ENCODE peak calls at places on chromosomes 1 and 21, in six cellular contexts. Y is hepatocyte, Q is GM23248, S is neural progenitor cell, P is HCT116, N is MM.1S. K is an unnamed sample.

GRCh38 chr1:32636793-32637561 is 13.4 kb downstream of the ZBTB8OS start:
- DNase-seq in Y (no peak), Q (no peak), S (peak; percentile 81), P (no peak), N (no peak), K (no peak)

GRCh38 chr1:117600966-117601365 is 4.9 kb upstream of the TENT5C start:
- DNase-seq in Y (no peak), Q (peak; percentile 44), S (no peak), P (no peak), N (no peak), K (no peak)

GRCh38 chr1:200180821-200181220 is 153.3 kb downstream of the NR5A2 start:
- DNase-seq in Y (no peak), Q (peak; percentile 86), S (no peak), P (peak; percentile 47), N (no peak), K (peak; percentile 30)

GRCh38 chr1:12057382-12057781 is 5.7 kb upstream of the TNFRSF8 start:
- DNase-seq in Y (no peak), Q (peak; percentile 47), S (no peak), P (no peak), N (no peak), K (no peak)

GRCh38 chr21:33286600-33287456 is 20.7 kb downstream of the IL10RB start:
- DNase-seq in Y (no peak), Q (peak; percentile 57), S (no peak), P (peak; percentile 38), N (no peak), K (no peak)

GRCh38 chr1:53979712-53980450 is 33.7 kb downstream of the LRRC42 start:
- DNase-seq in Y (no peak), Q (no peak), S (no peak), P (no peak), N (no peak), K (no peak)

GRCh38 chr1:231211005-231211857 is 29.8 kb upstream of the GNPAT start:
- DNase-seq in Y (peak; percentile 91), Q (peak; percentile 59), S (peak; percentile 88), P (peak; percentile 67), N (peak; percentile 96), K (peak; percentile 93)

GRCh38 chr1:145849356-145850165 is 4.1 kb downstream of the NUDT17 start:
- DNase-seq in Y (no peak), Q (peak; percentile 73), S (peak; percentile 20), P (no peak), N (no peak), K (no peak)

GRCh38 chr1:40684669-40685068 is 6.8 kb upstream of the NFYC start:
- DNase-seq in Y (no peak), Q (no peak), S (no peak), P (no peak), N (no peak), K (no peak)

GRCh38 chr1:43512681-43513080 is 18.0 kb upstream of the PTPRF start:
- DNase-seq in Y (no peak), Q (no peak), S (no peak), P (no peak), N (no peak), K (no peak)

DNA sequence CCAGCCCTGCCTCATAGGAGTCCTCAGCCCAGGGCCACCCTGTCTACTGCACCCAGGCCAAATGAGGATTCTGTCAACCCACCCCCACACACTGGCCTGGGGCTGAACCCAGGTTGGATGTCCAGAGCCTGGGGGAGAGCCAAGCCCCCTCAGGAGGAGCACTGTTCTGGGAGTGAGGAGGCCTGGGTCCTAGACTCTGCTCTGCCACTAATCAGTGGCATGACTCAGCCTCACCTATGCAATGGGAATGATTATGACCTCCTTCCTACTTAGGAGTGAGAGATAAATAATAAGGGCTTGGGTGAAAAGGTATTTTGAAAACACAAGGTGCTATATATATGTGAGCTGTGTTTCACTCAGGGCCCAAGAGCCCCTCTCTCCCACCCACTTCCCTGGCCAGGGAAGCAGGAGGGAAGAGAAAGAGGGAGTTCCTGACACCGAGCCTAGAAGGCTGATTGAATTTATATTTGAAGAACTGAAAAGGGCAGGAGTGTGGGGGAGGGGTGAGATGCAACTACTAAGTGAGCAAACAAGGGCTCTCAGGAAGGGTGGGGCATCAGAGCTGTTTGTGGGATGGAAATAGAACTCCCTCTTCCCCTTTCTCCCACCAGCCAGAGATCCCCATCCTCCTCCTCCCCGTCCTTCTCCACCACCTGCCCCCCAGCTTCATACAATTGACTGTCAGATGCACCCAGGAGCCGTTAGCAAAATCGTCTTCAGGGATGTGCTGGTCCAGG is 8.2 kb downstream of the IGSF9 start:
- DNase-seq in Y (peak; percentile 75), Q (no peak), S (no peak), P (no peak), N (no peak), K (peak; percentile 16)
- H3K27ac ChIP-seq in Y (peak overlapping the region; percentile 92), Q (no peak overlapping the region), S (no peak overlapping the region), P (no peak overlapping the region), N (no peak overlapping the region), K (no peak overlapping the region)

GRCh38 chr1:94395748-94396309 is 22.4 kb upstream of the ABCD3 start:
- DNase-seq in Y (no peak), Q (no peak), S (no peak), P (no peak), N (no peak), K (no peak)
- TF ChIP-seq EZH2phosphoT487 in Y (no peak), Q (no peak), S (no peak), P (no peak), N (no peak), K (no peak)

DNA sequence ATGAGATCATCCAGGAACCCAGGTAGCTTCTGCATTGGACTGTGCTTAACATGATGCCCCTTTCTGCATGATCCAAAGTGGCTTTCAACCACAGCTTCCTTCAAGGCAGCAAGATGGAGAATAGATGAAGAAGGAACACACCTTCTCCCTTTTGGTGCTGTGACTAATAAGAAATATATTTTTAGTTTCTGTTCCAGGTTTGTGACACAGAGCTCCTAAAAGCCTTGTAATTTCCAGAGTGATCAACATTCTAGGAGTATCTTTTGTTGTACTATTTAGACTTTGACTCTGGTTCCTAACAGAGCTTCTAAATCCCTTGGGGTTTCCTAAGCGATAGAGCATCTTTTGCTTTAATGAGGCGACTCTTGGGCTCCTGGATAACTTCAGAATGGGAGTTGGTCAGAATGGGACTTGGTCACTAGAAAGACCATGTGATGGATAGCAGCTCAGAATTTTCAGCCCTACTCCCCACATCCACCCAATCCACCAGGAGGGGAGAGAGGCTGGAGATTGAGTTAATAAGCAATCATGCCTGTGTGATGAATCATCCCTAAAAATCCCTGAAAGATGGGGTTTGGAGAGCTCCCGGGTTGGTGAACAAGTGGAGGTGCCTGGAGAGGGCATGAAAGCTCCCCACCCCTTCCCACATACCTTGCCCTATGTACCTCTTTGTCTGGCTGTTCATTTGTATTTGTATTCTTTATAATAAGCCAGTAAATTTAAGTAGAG is 134.8 kb downstream of the FGGY start:
- DNase-seq in Y (no peak), Q (peak; percentile 51), S (no peak), P (no peak), N (no peak), K (no peak)
- H3K27ac ChIP-seq in Y (peak overlapping the region; percentile 91), Q (peak overlapping the region; percentile 31), S (no peak overlapping the region), P (no peak overlapping the region), N (no peak overlapping the region), K (no peak overlapping the region)

GRCh38 chr1:209249280-209249670 is 334.2 kb upstream of the CAMK1G start:
- DNase-seq in Y (no peak), Q (no peak), S (no peak), P (no peak), N (no peak), K (no peak)
- TF ChIP-seq EZH2phosphoT487 in Y (no peak), Q (no peak), S (no peak), P (no peak), N (no peak), K (no peak)

DNA sequence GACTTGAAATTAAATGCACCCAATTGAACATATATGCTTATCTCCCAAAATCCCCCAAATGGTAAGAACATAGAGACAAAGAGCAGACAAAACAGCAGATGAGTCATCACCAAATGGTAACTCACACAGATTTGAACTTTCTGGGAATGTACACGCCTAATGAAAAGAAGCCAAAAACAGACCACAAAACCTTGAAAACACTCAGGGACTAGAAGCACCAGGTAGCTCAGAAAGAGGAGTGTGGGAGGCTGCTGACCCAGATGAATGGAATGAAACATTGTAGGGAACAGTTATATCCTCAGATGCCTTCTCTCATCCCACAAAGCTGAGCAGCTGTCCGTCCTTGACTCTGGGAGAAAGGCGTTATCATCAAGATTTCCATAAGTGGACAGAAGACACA is 307.0 kb upstream of the USP25 start:
- DNase-seq in Y (no peak), Q (peak; percentile 52), S (no peak), P (no peak), N (no peak), K (no peak)
- H3K27ac ChIP-seq in Y (no peak overlapping the region), Q (no peak overlapping the region), S (peak overlapping the region; percentile 91), P (no peak overlapping the region), N (no peak overlapping the region), K (no peak overlapping the region)

GRCh38 chr1:8004113-8004802 is 21.9 kb downstream of the ERRFI1 start:
- DNase-seq in Y (no peak), Q (peak; percentile 58), S (peak; percentile 42), P (no peak), N (no peak), K (no peak)

GRCh38 chr1:8003431-8004112 is 22.5 kb downstream of the ERRFI1 start:
- DNase-seq in Y (no peak), Q (peak; percentile 57), S (no peak), P (no peak), N (no peak), K (no peak)

GRCh38 chr1:8002329-8003320 is 23.5 kb downstream of the ERRFI1 start:
- DNase-seq in Y (no peak), Q (no peak), S (no peak), P (no peak), N (no peak), K (no peak)

GRCh38 chr1:8006037-8006963 is 19.8 kb downstream of the ERRFI1 start:
- DNase-seq in Y (no peak), Q (no peak), S (no peak), P (no peak), N (no peak), K (no peak)

GRCh38 chr1:8004803-8005573 is 21.1 kb downstream of the ERRFI1 start:
- DNase-seq in Y (peak; percentile 93), Q (peak; percentile 97), S (no peak), P (no peak), N (no peak), K (no peak)
- TF ChIP-seq EZH2phosphoT487 in Y (no peak), Q (no peak), S (no peak), P (no peak), N (no peak), K (no peak)

DNA sequence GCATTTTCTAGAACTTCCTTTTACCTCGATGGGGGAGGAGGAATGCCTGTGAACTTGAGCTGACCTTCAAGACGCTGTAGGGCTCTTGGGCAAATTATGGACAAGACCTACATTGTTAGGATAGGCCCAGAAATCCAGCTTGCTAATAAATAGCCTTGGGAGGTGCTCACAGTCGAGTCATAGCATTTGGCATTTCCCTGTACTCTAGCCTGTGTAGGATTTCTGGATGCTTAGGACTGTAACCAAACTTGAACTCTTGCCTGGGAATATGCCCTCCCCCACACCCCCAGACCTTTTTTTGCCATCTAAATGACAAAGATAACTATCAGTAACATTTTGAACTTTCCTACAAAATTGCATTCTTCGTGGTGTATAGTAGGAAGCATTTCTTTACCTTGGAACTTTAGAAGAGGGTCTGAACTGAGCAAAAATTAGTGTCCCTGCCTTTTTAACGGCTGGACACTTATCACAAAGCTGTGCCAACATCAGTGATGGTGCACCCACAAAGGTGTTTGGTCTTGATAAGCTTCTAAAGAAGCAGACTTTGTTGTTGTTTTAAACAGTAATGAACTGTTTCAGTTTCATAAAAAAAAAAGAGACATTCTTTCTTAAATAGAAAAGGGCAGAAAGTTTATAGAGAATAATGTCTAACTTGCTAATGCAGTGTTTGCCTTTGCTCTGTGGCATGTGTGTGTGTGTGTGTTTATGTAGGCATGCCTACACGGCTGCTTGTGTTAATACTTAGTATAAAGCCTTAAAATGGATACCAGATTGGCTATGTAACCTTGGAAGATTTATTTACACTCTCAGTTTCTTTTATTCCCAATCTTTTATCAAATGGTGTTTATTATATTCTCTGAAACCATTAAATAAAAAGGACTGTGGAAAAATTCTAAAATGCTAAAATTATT is 88.2 kb downstream of the NFIA start:
- DNase-seq in Y (no peak), Q (peak; percentile 71), S (no peak), P (peak; percentile 19), N (no peak), K (no peak)
- H3K27ac ChIP-seq in Y (peak overlapping the region; percentile 48), Q (peak overlapping the region; percentile 15), S (no peak overlapping the region), P (no peak overlapping the region), N (no peak overlapping the region), K (no peak overlapping the region)

K was measured in OCI-LY7.